ENCODE peak calls at places on chromosome 6, in ten cellular contexts. One of them, this sample, is unnamed.

GRCh38 chr6:106087548-106088325 is 1.6 kb downstream of the PRDM1 start:
- DNase-seq in AG08395: peak
- DNase-seq in choroid plexus epithelial cell: peak
- DNase-seq in activated gamma-delta T cell treated with anti-CD3 and anti-CD28 coated beads, Interleukin-2, amount 50 U/mL, for 16 hours: no peak
- DNase-seq in activated T-helper 1 cell treated with Interleukin-2 at 50 U/mL for 16 hours: no peak
- DNase-seq in fibroblast of lung: peak
- DNase-seq in activated CD8-positive, alpha-beta T cell treated with anti-CD3 and anti-CD28 coated beads, Interleukin-2, amount 10 ng/mL, durations not matched to agents 7 days and 5 days: no peak
- DNase-seq in fibroblast of pulmonary artery: peak
- DNase-seq in NCI-H748 treated with DMSO at 0.1 percent for 48 hours: no peak
- DNase-seq in G401: peak
- DNase-seq in this sample: no peak

GRCh38 chr6:157493173-157493572 is 112.2 kb downstream of the ZDHHC14 start:
- DNase-seq in fibroblast of pulmonary artery: no peak
- DNase-seq in AG08395: no peak
- DNase-seq in G401: no peak
- DNase-seq in activated gamma-delta T cell treated with anti-CD3 and anti-CD28 coated beads, Interleukin-2, amount 50 U/mL, for 16 hours: no peak
- DNase-seq in activated T-helper 1 cell treated with Interleukin-2 at 50 U/mL for 16 hours: no peak
- DNase-seq in NCI-H748 treated with DMSO at 0.1 percent for 48 hours: no peak
- DNase-seq in activated CD8-positive, alpha-beta T cell treated with anti-CD3 and anti-CD28 coated beads, Interleukin-2, amount 10 ng/mL, durations not matched to agents 7 days and 5 days: no peak
- DNase-seq in fibroblast of lung: no peak
- DNase-seq in choroid plexus epithelial cell: no peak
- DNase-seq in this sample: no peak

GRCh38 chr6:52577022-52577777 is at the start of gene TRAM2:
- DNase-seq in choroid plexus epithelial cell: peak
- DNase-seq in G401: peak
- DNase-seq in activated T-helper 1 cell treated with Interleukin-2 at 50 U/mL for 16 hours: peak
- DNase-seq in activated CD8-positive, alpha-beta T cell treated with anti-CD3 and anti-CD28 coated beads, Interleukin-2, amount 10 ng/mL, durations not matched to agents 7 days and 5 days: peak
- DNase-seq in AG08395: peak
- DNase-seq in activated gamma-delta T cell treated with anti-CD3 and anti-CD28 coated beads, Interleukin-2, amount 50 U/mL, for 16 hours: peak
- DNase-seq in NCI-H748 treated with DMSO at 0.1 percent for 48 hours: peak
- DNase-seq in fibroblast of pulmonary artery: peak
- DNase-seq in fibroblast of lung: peak
- DNase-seq in this sample: peak

GRCh38 chr6:73579851-73580246 is 59.0 kb upstream of the EEF1A1 start:
- DNase-seq in fibroblast of pulmonary artery: peak
- DNase-seq in activated T-helper 1 cell treated with Interleukin-2 at 50 U/mL for 16 hours: no peak
- DNase-seq in NCI-H748 treated with DMSO at 0.1 percent for 48 hours: no peak
- DNase-seq in AG08395: peak
- DNase-seq in G401: peak
- DNase-seq in fibroblast of lung: peak
- DNase-seq in activated gamma-delta T cell treated with anti-CD3 and anti-CD28 coated beads, Interleukin-2, amount 50 U/mL, for 16 hours: no peak
- DNase-seq in choroid plexus epithelial cell: peak
- DNase-seq in activated CD8-positive, alpha-beta T cell treated with anti-CD3 and anti-CD28 coated beads, Interleukin-2, amount 10 ng/mL, durations not matched to agents 7 days and 5 days: no peak
- DNase-seq in this sample: no peak

GRCh38 chr6:13500264-13500663 is 12.9 kb upstream of the GFOD1 start:
- DNase-seq in choroid plexus epithelial cell: no peak
- DNase-seq in fibroblast of lung: no peak
- DNase-seq in fibroblast of pulmonary artery: no peak
- DNase-seq in NCI-H748 treated with DMSO at 0.1 percent for 48 hours: no peak
- DNase-seq in activated CD8-positive, alpha-beta T cell treated with anti-CD3 and anti-CD28 coated beads, Interleukin-2, amount 10 ng/mL, durations not matched to agents 7 days and 5 days: no peak
- DNase-seq in activated T-helper 1 cell treated with Interleukin-2 at 50 U/mL for 16 hours: no peak
- DNase-seq in G401: no peak
- DNase-seq in activated gamma-delta T cell treated with anti-CD3 and anti-CD28 coated beads, Interleukin-2, amount 50 U/mL, for 16 hours: no peak
- DNase-seq in AG08395: peak
- DNase-seq in this sample: no peak

GRCh38 chr6:46323312-46323965 is 152.7 kb upstream of the ENPP5 start:
- DNase-seq in AG08395: peak
- DNase-seq in activated CD8-positive, alpha-beta T cell treated with anti-CD3 and anti-CD28 coated beads, Interleukin-2, amount 10 ng/mL, durations not matched to agents 7 days and 5 days: no peak
- DNase-seq in fibroblast of pulmonary artery: peak
- DNase-seq in G401: no peak
- DNase-seq in fibroblast of lung: peak
- DNase-seq in activated gamma-delta T cell treated with anti-CD3 and anti-CD28 coated beads, Interleukin-2, amount 50 U/mL, for 16 hours: no peak
- DNase-seq in choroid plexus epithelial cell: peak
- DNase-seq in NCI-H748 treated with DMSO at 0.1 percent for 48 hours: no peak
- DNase-seq in activated T-helper 1 cell treated with Interleukin-2 at 50 U/mL for 16 hours: no peak
- DNase-seq in this sample: no peak

GRCh38 chr6:157898169-157898568 is 75.1 kb downstream of the SNX9 start:
- DNase-seq in G401: no peak
- DNase-seq in choroid plexus epithelial cell: peak
- DNase-seq in activated CD8-positive, alpha-beta T cell treated with anti-CD3 and anti-CD28 coated beads, Interleukin-2, amount 10 ng/mL, durations not matched to agents 7 days and 5 days: no peak
- DNase-seq in activated gamma-delta T cell treated with anti-CD3 and anti-CD28 coated beads, Interleukin-2, amount 50 U/mL, for 16 hours: no peak
- DNase-seq in fibroblast of pulmonary artery: no peak
- DNase-seq in activated T-helper 1 cell treated with Interleukin-2 at 50 U/mL for 16 hours: no peak
- DNase-seq in AG08395: no peak
- DNase-seq in NCI-H748 treated with DMSO at 0.1 percent for 48 hours: no peak
- DNase-seq in fibroblast of lung: no peak
- DNase-seq in this sample: no peak

GRCh38 chr6:134614606-134615485 is 296.9 kb upstream of the SGK1 start:
- DNase-seq in AG08395: no peak
- DNase-seq in choroid plexus epithelial cell: no peak
- DNase-seq in G401: no peak
- DNase-seq in activated CD8-positive, alpha-beta T cell treated with anti-CD3 and anti-CD28 coated beads, Interleukin-2, amount 10 ng/mL, durations not matched to agents 7 days and 5 days: no peak
- DNase-seq in activated T-helper 1 cell treated with Interleukin-2 at 50 U/mL for 16 hours: no peak
- DNase-seq in fibroblast of lung: peak
- DNase-seq in fibroblast of pulmonary artery: no peak
- DNase-seq in activated gamma-delta T cell treated with anti-CD3 and anti-CD28 coated beads, Interleukin-2, amount 50 U/mL, for 16 hours: no peak
- DNase-seq in NCI-H748 treated with DMSO at 0.1 percent for 48 hours: no peak
- DNase-seq in this sample: no peak

GRCh38 chr6:161066511-161066910 is 74.9 kb downstream of the MAP3K4 start:
- DNase-seq in NCI-H748 treated with DMSO at 0.1 percent for 48 hours: no peak
- DNase-seq in activated CD8-positive, alpha-beta T cell treated with anti-CD3 and anti-CD28 coated beads, Interleukin-2, amount 10 ng/mL, durations not matched to agents 7 days and 5 days: no peak
- DNase-seq in AG08395: peak
- DNase-seq in fibroblast of pulmonary artery: no peak
- DNase-seq in fibroblast of lung: peak
- DNase-seq in activated T-helper 1 cell treated with Interleukin-2 at 50 U/mL for 16 hours: no peak
- DNase-seq in G401: no peak
- DNase-seq in choroid plexus epithelial cell: no peak
- DNase-seq in activated gamma-delta T cell treated with anti-CD3 and anti-CD28 coated beads, Interleukin-2, amount 50 U/mL, for 16 hours: no peak
- DNase-seq in this sample: no peak

GRCh38 chr6:42095776-42096541 is 45.6 kb downstream of the TAF8 start:
- DNase-seq in AG08395: no peak
- DNase-seq in G401: no peak
- DNase-seq in choroid plexus epithelial cell: no peak
- DNase-seq in NCI-H748 treated with DMSO at 0.1 percent for 48 hours: no peak
- DNase-seq in fibroblast of pulmonary artery: no peak
- DNase-seq in activated gamma-delta T cell treated with anti-CD3 and anti-CD28 coated beads, Interleukin-2, amount 50 U/mL, for 16 hours: no peak
- DNase-seq in activated CD8-positive, alpha-beta T cell treated with anti-CD3 and anti-CD28 coated beads, Interleukin-2, amount 10 ng/mL, durations not matched to agents 7 days and 5 days: no peak
- DNase-seq in activated T-helper 1 cell treated with Interleukin-2 at 50 U/mL for 16 hours: no peak
- DNase-seq in fibroblast of lung: no peak
- DNase-seq in this sample: no peak

GRCh38 chr6:155274106-155274505 is 10.3 kb downstream of the CLDN20 start:
- DNase-seq in activated CD8-positive, alpha-beta T cell treated with anti-CD3 and anti-CD28 coated beads, Interleukin-2, amount 10 ng/mL, durations not matched to agents 7 days and 5 days: no peak
- DNase-seq in fibroblast of lung: peak
- DNase-seq in activated T-helper 1 cell treated with Interleukin-2 at 50 U/mL for 16 hours: no peak
- DNase-seq in fibroblast of pulmonary artery: no peak
- DNase-seq in NCI-H748 treated with DMSO at 0.1 percent for 48 hours: no peak
- DNase-seq in G401: no peak
- DNase-seq in choroid plexus epithelial cell: peak
- DNase-seq in activated gamma-delta T cell treated with anti-CD3 and anti-CD28 coated beads, Interleukin-2, amount 50 U/mL, for 16 hours: no peak
- DNase-seq in AG08395: peak
- DNase-seq in this sample: no peak

GRCh38 chr6:93580441-93580840 is 161.1 kb upstream of the EPHA7 start:
- DNase-seq in activated T-helper 1 cell treated with Interleukin-2 at 50 U/mL for 16 hours: no peak
- DNase-seq in activated CD8-positive, alpha-beta T cell treated with anti-CD3 and anti-CD28 coated beads, Interleukin-2, amount 10 ng/mL, durations not matched to agents 7 days and 5 days: no peak
- DNase-seq in NCI-H748 treated with DMSO at 0.1 percent for 48 hours: no peak
- DNase-seq in fibroblast of lung: no peak
- DNase-seq in choroid plexus epithelial cell: no peak
- DNase-seq in AG08395: no peak
- DNase-seq in activated gamma-delta T cell treated with anti-CD3 and anti-CD28 coated beads, Interleukin-2, amount 50 U/mL, for 16 hours: no peak
- DNase-seq in G401: no peak
- DNase-seq in fibroblast of pulmonary artery: no peak
- DNase-seq in this sample: no peak

GRCh38 chr6:80767808-80768207 is 661.3 kb downstream of the BCKDHB start:
- DNase-seq in activated T-helper 1 cell treated with Interleukin-2 at 50 U/mL for 16 hours: no peak
- DNase-seq in choroid plexus epithelial cell: peak
- DNase-seq in NCI-H748 treated with DMSO at 0.1 percent for 48 hours: no peak
- DNase-seq in AG08395: peak
- DNase-seq in fibroblast of lung: peak
- DNase-seq in fibroblast of pulmonary artery: peak
- DNase-seq in G401: no peak
- DNase-seq in activated gamma-delta T cell treated with anti-CD3 and anti-CD28 coated beads, Interleukin-2, amount 50 U/mL, for 16 hours: no peak
- DNase-seq in activated CD8-positive, alpha-beta T cell treated with anti-CD3 and anti-CD28 coated beads, Interleukin-2, amount 10 ng/mL, durations not matched to agents 7 days and 5 days: no peak
- DNase-seq in this sample: no peak

GRCh38 chr6:16944601-16945000 is 157.2 kb upstream of the STMND1 start:
- DNase-seq in fibroblast of lung: no peak
- DNase-seq in activated CD8-positive, alpha-beta T cell treated with anti-CD3 and anti-CD28 coated beads, Interleukin-2, amount 10 ng/mL, durations not matched to agents 7 days and 5 days: no peak
- DNase-seq in AG08395: peak
- DNase-seq in fibroblast of pulmonary artery: no peak
- DNase-seq in choroid plexus epithelial cell: no peak
- DNase-seq in activated T-helper 1 cell treated with Interleukin-2 at 50 U/mL for 16 hours: no peak
- DNase-seq in NCI-H748 treated with DMSO at 0.1 percent for 48 hours: no peak
- DNase-seq in G401: no peak
- DNase-seq in activated gamma-delta T cell treated with anti-CD3 and anti-CD28 coated beads, Interleukin-2, amount 50 U/mL, for 16 hours: no peak
- DNase-seq in this sample: no peak

GRCh38 chr6:87282743-87283142 is 39.6 kb upstream of the SMIM8 start:
- DNase-seq in activated gamma-delta T cell treated with anti-CD3 and anti-CD28 coated beads, Interleukin-2, amount 50 U/mL, for 16 hours: no peak
- DNase-seq in AG08395: no peak
- DNase-seq in fibroblast of lung: no peak
- DNase-seq in choroid plexus epithelial cell: peak
- DNase-seq in activated T-helper 1 cell treated with Interleukin-2 at 50 U/mL for 16 hours: no peak
- DNase-seq in G401: no peak
- DNase-seq in fibroblast of pulmonary artery: peak
- DNase-seq in activated CD8-positive, alpha-beta T cell treated with anti-CD3 and anti-CD28 coated beads, Interleukin-2, amount 10 ng/mL, durations not matched to agents 7 days and 5 days: no peak
- DNase-seq in NCI-H748 treated with DMSO at 0.1 percent for 48 hours: no peak
- DNase-seq in this sample: no peak